ENCODE peak calls at places on chromosomes 6 and 20, in seven cellular contexts. One of them, this sample, is unnamed.

GRCh38 chr20:39800111-39800510 is 838.0 kb downstream of the DHX35 start:
- DNase-seq in kidney glomerular epithelial cell: peak; percentile 32
- DNase-seq in body of pancreas: no peak
- DNase-seq in NCI-H2081: no peak
- DNase-seq in AG08396: peak; percentile 22
- DNase-seq in activated CD4-positive, alpha-beta T cell treated with anti-CD3 and anti-CD28 coated beads for 36 hours: no peak
- DNase-seq in endothelial cell: no peak
- DNase-seq in this sample: no peak

GRCh38 chr20:6635034-6635736 is 132.3 kb upstream of the BMP2 start:
- DNase-seq in kidney glomerular epithelial cell: no peak
- DNase-seq in body of pancreas: no peak
- DNase-seq in NCI-H2081: no peak
- DNase-seq in AG08396: no peak
- DNase-seq in activated CD4-positive, alpha-beta T cell treated with anti-CD3 and anti-CD28 coated beads for 36 hours: no peak
- DNase-seq in endothelial cell: no peak
- DNase-seq in this sample: no peak

GRCh38 chr6:109867009-109867969 is 110.8 kb upstream of the GPR6 start:
- DNase-seq in kidney glomerular epithelial cell: no peak
- DNase-seq in body of pancreas: peak; percentile 68
- DNase-seq in NCI-H2081: no peak
- DNase-seq in AG08396: no peak
- DNase-seq in activated CD4-positive, alpha-beta T cell treated with anti-CD3 and anti-CD28 coated beads for 36 hours: no peak
- DNase-seq in endothelial cell: no peak
- DNase-seq in this sample: no peak

GRCh38 chr6:144106206-144106605 is 10.8 kb upstream of the SF3B5 start:
- DNase-seq in kidney glomerular epithelial cell: peak; percentile 49
- DNase-seq in body of pancreas: no peak
- DNase-seq in NCI-H2081: no peak
- DNase-seq in AG08396: no peak
- DNase-seq in activated CD4-positive, alpha-beta T cell treated with anti-CD3 and anti-CD28 coated beads for 36 hours: no peak
- DNase-seq in endothelial cell: no peak
- DNase-seq in this sample: no peak

GRCh38 chr20:2873010-2873746 is at the start of gene PTPRA:
- DNase-seq in kidney glomerular epithelial cell: peak; percentile 77
- DNase-seq in body of pancreas: peak; percentile 89
- DNase-seq in NCI-H2081: peak; percentile 95
- DNase-seq in AG08396: peak; percentile 98
- DNase-seq in activated CD4-positive, alpha-beta T cell treated with anti-CD3 and anti-CD28 coated beads for 36 hours: peak; percentile 96
- DNase-seq in endothelial cell: peak; percentile 90
- DNase-seq in this sample: peak; percentile 90

GRCh38 chr6:125552819-125553218 is 196.6 kb upstream of the HEY2 start:
- DNase-seq in kidney glomerular epithelial cell: no peak
- DNase-seq in body of pancreas: no peak
- DNase-seq in NCI-H2081: no peak
- DNase-seq in AG08396: no peak
- DNase-seq in activated CD4-positive, alpha-beta T cell treated with anti-CD3 and anti-CD28 coated beads for 36 hours: no peak
- DNase-seq in endothelial cell: no peak
- DNase-seq in this sample: no peak

GRCh38 chr6:56151825-56152224 is 95.6 kb downstream of the COL21A1 start:
- DNase-seq in kidney glomerular epithelial cell: no peak
- DNase-seq in body of pancreas: no peak
- DNase-seq in NCI-H2081: no peak
- DNase-seq in AG08396: no peak
- DNase-seq in activated CD4-positive, alpha-beta T cell treated with anti-CD3 and anti-CD28 coated beads for 36 hours: no peak
- DNase-seq in endothelial cell: no peak
- DNase-seq in this sample: no peak

GRCh38 chr6:71491844-71492243 is 203.2 kb downstream of the OGFRL1 start:
- DNase-seq in kidney glomerular epithelial cell: no peak
- DNase-seq in body of pancreas: no peak
- DNase-seq in NCI-H2081: no peak
- DNase-seq in AG08396: no peak
- DNase-seq in activated CD4-positive, alpha-beta T cell treated with anti-CD3 and anti-CD28 coated beads for 36 hours: no peak
- DNase-seq in endothelial cell: no peak
- DNase-seq in this sample: no peak

GRCh38 chr6:46626228-46626909 is 26.2 kb downstream of the CYP39A1 start:
- DNase-seq in kidney glomerular epithelial cell: peak; percentile 27
- DNase-seq in body of pancreas: no peak
- DNase-seq in NCI-H2081: peak; percentile 32
- DNase-seq in AG08396: peak; percentile 14
- DNase-seq in activated CD4-positive, alpha-beta T cell treated with anti-CD3 and anti-CD28 coated beads for 36 hours: no peak
- DNase-seq in endothelial cell: peak; percentile 10
- DNase-seq in this sample: no peak